ENCODE peak calls at places on chromosome 9, in ten cellular contexts. Q is natural killer cell, H is Calu3, I is type B pancreatic cell, G is astrocyte, O is fibroblast of lung, K is endothelial cell, A is breast epithelium, Z is upper lobe of right lung, D is bronchial epithelial cell. R is an unnamed sample.

GRCh38 chr9:19232830-19233194 is 2.3 kb downstream of the DENND4C start:
- DNase-seq in Q (no peak), H (no peak), I (no peak), G (peak), O (peak), K (no peak), A (no peak), Z (no peak), D (peak), R (peak)

GRCh38 chr9:124342402-124342945 is 72.8 kb downstream of the PSMB7 start:
- DNase-seq in Q (no peak), H (no peak), I (no peak), G (no peak), O (no peak), K (no peak), A (no peak), Z (no peak), D (no peak), R (no peak)

GRCh38 chr9:95857122-95857521 is 18.4 kb upstream of the ERCC6L2 start:
- DNase-seq in Q (no peak), H (peak), I (no peak), G (peak), O (peak), K (no peak), A (no peak), Z (no peak), D (peak), R (peak)

GRCh38 chr9:29322240-29322639 is 1749.0 kb upstream of the C9orf72 start:
- DNase-seq in Q (no peak), H (no peak), I (no peak), G (no peak), O (no peak), K (no peak), A (no peak), Z (no peak), D (no peak), R (no peak)

GRCh38 chr9:71774917-71775316 is 6.6 kb upstream of the CEMIP2 start:
- DNase-seq in Q (no peak), H (no peak), I (no peak), G (no peak), O (no peak), K (no peak), A (no peak), Z (no peak), D (no peak), R (no peak)

GRCh38 chr9:114382951-114383865 is 4.6 kb downstream of the AKNA start:
- DNase-seq in Q (peak), H (no peak), I (no peak), G (no peak), O (peak), K (no peak), A (no peak), Z (no peak), D (no peak), R (no peak)

GRCh38 chr9:91898451-91899433 is 51.3 kb downstream of the ROR2 start:
- DNase-seq in Q (no peak), H (no peak), I (no peak), G (peak), O (no peak), K (peak), A (no peak), Z (no peak), D (peak), R (peak)

GRCh38 chr9:88905506-88905905 is 85.8 kb upstream of the S1PR3 start:
- DNase-seq in Q (no peak), H (no peak), I (no peak), G (peak), O (peak), K (no peak), A (no peak), Z (no peak), D (no peak), R (no peak)

GRCh38 chr9:75033789-75034473 is 5.8 kb upstream of the CARNMT1 start:
- DNase-seq in Q (no peak), H (no peak), I (no peak), G (no peak), O (no peak), K (no peak), A (no peak), Z (no peak), D (peak), R (no peak)

GRCh38 chr9:128061305-128061704 is 5.8 kb downstream of the NAIF1 start:
- DNase-seq in Q (no peak), H (no peak), I (no peak), G (no peak), O (no peak), K (no peak), A (no peak), Z (no peak), D (no peak), R (no peak)

GRCh38 chr9:128244443-128245226 is 31.2 kb downstream of the GOLGA2 start:
- DNase-seq in Q (no peak), H (no peak), I (peak), G (peak), O (peak), K (no peak), A (peak), Z (peak), D (no peak), R (no peak)

GRCh38 chr9:124698265-124698664 is 72.8 kb downstream of the NR6A1 start:
- DNase-seq in Q (no peak), H (no peak), I (no peak), G (peak), O (peak), K (no peak), A (no peak), Z (no peak), D (peak), R (peak)

GRCh38 chr9:87850405-87850804 is 32.3 kb upstream of the SPATA31E1 start:
- DNase-seq in Q (no peak), H (no peak), I (no peak), G (peak), O (peak), K (no peak), A (no peak), Z (no peak), D (peak), R (peak)

GRCh38 chr9:121998513-121999049 is 94.5 kb downstream of the TTLL11 start:
- DNase-seq in Q (no peak), H (no peak), I (no peak), G (no peak), O (no peak), K (no peak), A (no peak), Z (no peak), D (no peak), R (peak)

GRCh38 chr9:112558978-112559377 is 72.4 kb downstream of the KIAA1958 start:
- DNase-seq in Q (no peak), H (no peak), I (no peak), G (no peak), O (no peak), K (no peak), A (no peak), Z (no peak), D (no peak), R (no peak)

GRCh38 chr9:10252174-10252573 is 360.6 kb downstream of the PTPRD start:
- DNase-seq in Q (no peak), H (no peak), I (no peak), G (peak), O (peak), K (no peak), A (no peak), Z (no peak), D (peak), R (no peak)

GRCh38 chr9:6014668-6015270 is 655 bp downstream of the RANBP6 start:
- DNase-seq in Q (no peak), H (no peak), I (no peak), G (peak), O (peak), K (no peak), A (no peak), Z (no peak), D (peak), R (peak)

GRCh38 chr9:91930475-91930874 is 19.6 kb downstream of the ROR2 start:
- DNase-seq in Q (no peak), H (no peak), I (no peak), G (peak), O (peak), K (no peak), A (no peak), Z (no peak), D (peak), R (peak)

GRCh38 chr9:89440548-89440947 is 57.4 kb downstream of the SEMA4D start:
- DNase-seq in Q (no peak), H (no peak), I (no peak), G (no peak), O (no peak), K (no peak), A (no peak), Z (peak), D (peak), R (no peak)

GRCh38 chr9:130327070-130327780 is 61.7 kb downstream of the HMCN2 start:
- DNase-seq in Q (no peak), H (no peak), I (no peak), G (no peak), O (no peak), K (peak), A (no peak), Z (no peak), D (no peak), R (no peak)

GRCh38 chr9:105141448-105142101 is 102.9 kb upstream of the SLC44A1 start:
- DNase-seq in Q (no peak), H (no peak), I (no peak), G (no peak), O (peak), K (no peak), A (no peak), Z (no peak), D (no peak), R (no peak)

GRCh38 chr9:109817146-109817845 is 37.3 kb downstream of the PALM2AKAP2 start:
- DNase-seq in Q (no peak), H (no peak), I (no peak), G (peak), O (peak), K (no peak), A (no peak), Z (no peak), D (peak), R (peak)

GRCh38 chr9:35029852-35030251 is 40.3 kb downstream of the DNAJB5 start:
- DNase-seq in Q (no peak), H (no peak), I (no peak), G (no peak), O (no peak), K (no peak), A (no peak), Z (no peak), D (peak), R (peak)

GRCh38 chr9:90547896-90548295 is 94.7 kb downstream of the DIRAS2 start:
- DNase-seq in Q (no peak), H (no peak), I (no peak), G (no peak), O (no peak), K (no peak), A (no peak), Z (no peak), D (peak), R (peak)
- TF ChIP-seq CTCF in Q (no peak), H (no peak), I (no peak), G (peak), O (no peak), K (no peak), A (no peak), Z (no peak), D (peak), R (no peak)

GRCh38 chr9:133460405-133461175 is 812 bp downstream of the CACFD1 start:
- DNase-seq in Q (no peak), H (peak), I (no peak), G (no peak), O (peak), K (peak), A (peak), Z (peak), D (peak), R (peak)
- TF ChIP-seq CTCF in Q (no peak), H (no peak), I (no peak), G (no peak), O (no peak), K (no peak), A (no peak), Z (no peak), D (no peak), R (no peak)

GRCh38 chr9:107243757-107244156 is 39.3 kb upstream of the RAD23B start:
- DNase-seq in Q (no peak), H (peak), I (no peak), G (peak), O (peak), K (no peak), A (no peak), Z (no peak), D (peak), R (peak)

GRCh38 chr9:107242073-107243063 is 40.7 kb upstream of the RAD23B start:
- DNase-seq in Q (no peak), H (no peak), I (no peak), G (peak), O (peak), K (no peak), A (no peak), Z (no peak), D (peak), R (no peak)

GRCh38 chr9:107237873-107238272 is 45.2 kb upstream of the RAD23B start:
- DNase-seq in Q (no peak), H (no peak), I (no peak), G (no peak), O (no peak), K (no peak), A (no peak), Z (no peak), D (no peak), R (no peak)

GRCh38 chr9:107239474-107239873 is 43.6 kb upstream of the RAD23B start:
- DNase-seq in Q (no peak), H (no peak), I (no peak), G (no peak), O (peak), K (no peak), A (no peak), Z (no peak), D (peak), R (peak)

DNA sequence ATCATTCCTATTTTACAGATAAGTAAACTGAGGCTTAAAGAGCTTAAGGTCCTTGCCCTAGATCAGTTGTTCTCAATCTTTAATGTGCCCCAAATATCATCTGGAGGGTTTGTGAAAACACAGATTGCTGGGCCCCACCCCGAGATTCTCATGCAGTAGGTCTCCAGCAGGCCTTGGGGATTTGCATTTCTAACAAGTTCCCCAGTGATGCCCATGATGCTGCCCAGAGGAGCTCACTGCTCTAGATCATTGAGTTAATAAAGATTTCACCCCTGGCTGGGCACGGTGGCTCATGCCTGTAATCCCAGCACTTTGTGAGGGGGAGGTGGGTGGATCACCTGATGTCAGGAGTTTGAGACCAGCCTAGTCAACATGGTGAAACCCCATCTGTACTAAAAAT is 42.8 kb upstream of the RAD23B start:
- DNase-seq in Q (no peak), H (no peak), I (no peak), G (no peak), O (no peak), K (no peak), A (no peak), Z (no peak), D (no peak), R (no peak)
- TF ChIP-seq CTCF in Q (no peak), H (no peak), I (no peak), G (no peak), O (no peak), K (no peak), A (no peak), Z (no peak), D (no peak), R (no peak)

GRCh38 chr9:123102380-123103113 is 69.1 kb downstream of the GPR21 start:
- DNase-seq in Q (no peak), H (no peak), I (no peak), G (peak), O (peak), K (no peak), A (no peak), Z (no peak), D (peak), R (peak)
- TF ChIP-seq CTCF in Q (no peak), H (no peak), I (peak), G (peak), O (peak), K (peak), A (no peak), Z (peak), D (peak), R (peak)

GRCh38 chr9:16866542-16866941 is 3.9 kb downstream of the BNC2 start:
- DNase-seq in Q (no peak), H (no peak), I (no peak), G (peak), O (peak), K (no peak), A (no peak), Z (no peak), D (no peak), R (no peak)
- TF ChIP-seq CTCF in Q (no peak), H (no peak), I (no peak), G (no peak), O (no peak), K (no peak), A (no peak), Z (no peak), D (no peak), R (no peak)

GRCh38 chr9:138065287-138065686 is 187.7 kb downstream of the CACNA1B start:
- DNase-seq in Q (no peak), H (no peak), I (no peak), G (no peak), O (no peak), K (no peak), A (peak), Z (peak), D (no peak), R (no peak)

GRCh38 chr9:138064547-138064946 is 187.0 kb downstream of the CACNA1B start:
- DNase-seq in Q (no peak), H (no peak), I (no peak), G (no peak), O (no peak), K (no peak), A (peak), Z (peak), D (no peak), R (no peak)

GRCh38 chr9:138067594-138068367 is 190.2 kb downstream of the CACNA1B start:
- DNase-seq in Q (no peak), H (no peak), I (peak), G (no peak), O (no peak), K (no peak), A (peak), Z (peak), D (no peak), R (no peak)

GRCh38 chr9:138063785-138064184 is 186.2 kb downstream of the CACNA1B start:
- DNase-seq in Q (no peak), H (no peak), I (no peak), G (no peak), O (no peak), K (no peak), A (peak), Z (peak), D (no peak), R (no peak)

DNA sequence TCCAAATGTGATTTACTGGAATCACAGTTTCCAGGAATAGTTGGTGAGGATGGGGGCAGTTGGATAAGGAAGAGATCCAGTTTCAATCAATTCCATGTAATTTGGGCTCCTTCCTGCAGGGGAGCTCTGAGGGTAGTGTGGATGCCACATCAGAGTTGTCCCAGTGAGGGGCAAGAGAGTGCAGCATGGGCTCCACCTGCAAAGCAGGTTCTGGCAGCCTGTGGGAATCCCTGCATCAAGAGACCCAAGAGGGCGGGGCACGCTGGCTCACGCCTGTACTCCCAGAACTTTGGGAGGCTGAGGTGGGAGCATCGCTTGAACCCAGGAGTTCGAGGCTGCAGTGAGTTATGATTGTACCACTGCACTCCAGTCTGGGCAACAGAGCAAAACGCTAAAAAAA is 188.5 kb downstream of the CACNA1B start:
- DNase-seq in Q (no peak), H (no peak), I (peak), G (no peak), O (no peak), K (no peak), A (peak), Z (peak), D (no peak), R (peak)
- TF ChIP-seq CTCF in Q (no peak), H (no peak), I (peak), G (no peak), O (no peak), K (no peak), A (no peak), Z (no peak), D (no peak), R (no peak)

GRCh38 chr9:4750021-4750673 is 9.1 kb upstream of the AK3 start:
- DNase-seq in Q (no peak), H (no peak), I (no peak), G (peak), O (peak), K (no peak), A (no peak), Z (no peak), D (peak), R (peak)
- TF ChIP-seq CTCF in Q (peak), H (no peak), I (peak), G (peak), O (peak), K (peak), A (no peak), Z (peak), D (peak), R (peak)

GRCh38 chr9:289121-289520 is 74.5 kb downstream of the DOCK8 start:
- DNase-seq in Q (no peak), H (no peak), I (no peak), G (no peak), O (no peak), K (no peak), A (no peak), Z (no peak), D (no peak), R (no peak)

GRCh38 chr9:297795-298119 is 83.1 kb downstream of the DOCK8 start:
- DNase-seq in Q (no peak), H (no peak), I (no peak), G (no peak), O (no peak), K (no peak), A (no peak), Z (no peak), D (no peak), R (no peak)

GRCh38 chr9:297104-297794 is 82.6 kb downstream of the DOCK8 start:
- DNase-seq in Q (no peak), H (peak), I (no peak), G (no peak), O (no peak), K (no peak), A (peak), Z (peak), D (peak), R (peak)

GRCh38 chr9:292915-293314 is 78.2 kb downstream of the DOCK8 start:
- DNase-seq in Q (no peak), H (no peak), I (no peak), G (no peak), O (no peak), K (no peak), A (no peak), Z (no peak), D (no peak), R (peak)
- TF ChIP-seq CTCF in Q (no peak), H (no peak), I (peak), G (no peak), O (no peak), K (no peak), A (no peak), Z (no peak), D (no peak), R (no peak)

GRCh38 chr9:136238342-136238732 is 7.3 kb downstream of the QSOX2 start:
- DNase-seq in Q (no peak), H (no peak), I (no peak), G (no peak), O (no peak), K (no peak), A (no peak), Z (no peak), D (no peak), R (no peak)

GRCh38 chr9:136239963-136240330 is 5.7 kb downstream of the QSOX2 start:
- DNase-seq in Q (no peak), H (no peak), I (no peak), G (no peak), O (no peak), K (no peak), A (no peak), Z (no peak), D (no peak), R (no peak)

GRCh38 chr9:136237486-136238341 is 7.9 kb downstream of the QSOX2 start:
- DNase-seq in Q (no peak), H (no peak), I (no peak), G (no peak), O (no peak), K (no peak), A (no peak), Z (no peak), D (no peak), R (no peak)

GRCh38 chr9:136240941-136241340 is 4.7 kb downstream of the QSOX2 start:
- DNase-seq in Q (no peak), H (no peak), I (no peak), G (no peak), O (no peak), K (no peak), A (no peak), Z (no peak), D (no peak), R (no peak)

GRCh38 chr9:136239135-136239962 is 6.3 kb downstream of the QSOX2 start:
- DNase-seq in Q (no peak), H (no peak), I (no peak), G (no peak), O (no peak), K (no peak), A (no peak), Z (no peak), D (no peak), R (no peak)
- TF ChIP-seq CTCF in Q (no peak), H (no peak), I (no peak), G (no peak), O (no peak), K (no peak), A (no peak), Z (no peak), D (no peak), R (no peak)

R was measured in MCF 10A.